ENCODE peak calls at places on chromosomes 4 and X, in ten cellular contexts. One of them, this sample, is unnamed.

GRCh38 chr4:100286601-100287000 is 96.3 kb upstream of the DDIT4L start:
- DNase-seq in sigmoid colon: no peak
- DNase-seq in colonic mucosa: no peak
- DNase-seq in heart right ventricle: no peak
- DNase-seq in endodermal cell: peak; percentile 60
- DNase-seq in heart left ventricle: no peak
- DNase-seq in pancreas: no peak
- DNase-seq in Peyer's patch: no peak
- DNase-seq in neural progenitor cell: peak; percentile 39
- DNase-seq in CD8-positive, alpha-beta T cell: no peak
- DNase-seq in this sample: no peak

GRCh38 chrX:128020701-128021100 is 31.5 kb downstream of the ACTRT1 start:
- DNase-seq in heart right ventricle: no peak
- DNase-seq in endodermal cell: no peak
- DNase-seq in CD8-positive, alpha-beta T cell: no peak
- DNase-seq in neural progenitor cell: no peak
- DNase-seq in sigmoid colon: no peak
- DNase-seq in pancreas: no peak
- DNase-seq in heart left ventricle: no peak
- DNase-seq in colonic mucosa: no peak
- DNase-seq in Peyer's patch: no peak
- DNase-seq in this sample: peak; percentile 79

GRCh38 chr4:105520819-105521790 is 31.3 kb upstream of the ARHGEF38 start:
- DNase-seq in heart left ventricle: no peak
- DNase-seq in neural progenitor cell: peak; percentile 68
- DNase-seq in endodermal cell: peak; percentile 72
- DNase-seq in sigmoid colon: no peak
- DNase-seq in heart right ventricle: no peak
- DNase-seq in pancreas: peak; percentile 23
- DNase-seq in CD8-positive, alpha-beta T cell: no peak
- DNase-seq in colonic mucosa: peak; percentile 60
- DNase-seq in Peyer's patch: peak; percentile 53
- DNase-seq in this sample: peak; percentile 41

GRCh38 chr4:125316391-125316780 is 1.6 kb downstream of the FAT4 start:
- DNase-seq in heart right ventricle: peak; percentile 39
- DNase-seq in pancreas: no peak
- DNase-seq in CD8-positive, alpha-beta T cell: no peak
- DNase-seq in neural progenitor cell: peak; percentile 44
- DNase-seq in endodermal cell: peak; percentile 78
- DNase-seq in sigmoid colon: no peak
- DNase-seq in heart left ventricle: peak; percentile 47
- DNase-seq in colonic mucosa: peak; percentile 26
- DNase-seq in Peyer's patch: peak; percentile 45
- DNase-seq in this sample: peak; percentile 40

GRCh38 chr4:20326977-20327376 is 75.3 kb downstream of the SLIT2 start:
- DNase-seq in heart left ventricle: no peak
- DNase-seq in pancreas: no peak
- DNase-seq in CD8-positive, alpha-beta T cell: no peak
- DNase-seq in endodermal cell: no peak
- DNase-seq in neural progenitor cell: no peak
- DNase-seq in colonic mucosa: no peak
- DNase-seq in heart right ventricle: no peak
- DNase-seq in sigmoid colon: no peak
- DNase-seq in Peyer's patch: no peak
- DNase-seq in this sample: no peak

GRCh38 chr4:175125410-175126068 is 207.4 kb downstream of the ADAM29 start:
- DNase-seq in colonic mucosa: no peak
- DNase-seq in neural progenitor cell: no peak
- DNase-seq in CD8-positive, alpha-beta T cell: no peak
- DNase-seq in pancreas: no peak
- DNase-seq in endodermal cell: no peak
- DNase-seq in sigmoid colon: no peak
- DNase-seq in heart right ventricle: no peak
- DNase-seq in heart left ventricle: no peak
- DNase-seq in Peyer's patch: no peak
- DNase-seq in this sample: no peak

GRCh38 chr4:94934864-94935263 is 177.1 kb downstream of the BMPR1B start:
- DNase-seq in pancreas: no peak
- DNase-seq in neural progenitor cell: no peak
- DNase-seq in Peyer's patch: no peak
- DNase-seq in CD8-positive, alpha-beta T cell: no peak
- DNase-seq in colonic mucosa: no peak
- DNase-seq in endodermal cell: no peak
- DNase-seq in heart left ventricle: no peak
- DNase-seq in heart right ventricle: no peak
- DNase-seq in sigmoid colon: no peak
- DNase-seq in this sample: no peak

GRCh38 chr4:7648813-7649395 is 214.2 kb upstream of the PSAPL1 start:
- DNase-seq in CD8-positive, alpha-beta T cell: no peak
- DNase-seq in colonic mucosa: no peak
- DNase-seq in heart right ventricle: no peak
- DNase-seq in endodermal cell: no peak
- DNase-seq in heart left ventricle: no peak
- DNase-seq in pancreas: no peak
- DNase-seq in neural progenitor cell: no peak
- DNase-seq in sigmoid colon: peak; percentile 59
- DNase-seq in Peyer's patch: no peak
- DNase-seq in this sample: no peak

GRCh38 chr4:113961322-113961698 is 18.1 kb downstream of the ARSJ start:
- DNase-seq in pancreas: no peak
- DNase-seq in endodermal cell: no peak
- DNase-seq in sigmoid colon: no peak
- DNase-seq in CD8-positive, alpha-beta T cell: no peak
- DNase-seq in heart right ventricle: no peak
- DNase-seq in colonic mucosa: no peak
- DNase-seq in heart left ventricle: no peak
- DNase-seq in neural progenitor cell: no peak
- DNase-seq in Peyer's patch: no peak
- DNase-seq in this sample: no peak

GRCh38 chr4:139828966-139829662 is 163.5 kb downstream of the MGST2 start:
- DNase-seq in neural progenitor cell: no peak
- DNase-seq in sigmoid colon: no peak
- DNase-seq in pancreas: no peak
- DNase-seq in Peyer's patch: no peak
- DNase-seq in colonic mucosa: no peak
- DNase-seq in endodermal cell: no peak
- DNase-seq in CD8-positive, alpha-beta T cell: no peak
- DNase-seq in heart right ventricle: no peak
- DNase-seq in heart left ventricle: no peak
- DNase-seq in this sample: no peak

GRCh38 chrX:96407043-96407442 is 277.6 kb upstream of the DIAPH2 start:
- DNase-seq in CD8-positive, alpha-beta T cell: no peak
- DNase-seq in pancreas: no peak
- DNase-seq in endodermal cell: peak; percentile 38
- DNase-seq in sigmoid colon: no peak
- DNase-seq in heart right ventricle: peak; percentile 8
- DNase-seq in heart left ventricle: peak; percentile 21
- DNase-seq in colonic mucosa: peak; percentile 66
- DNase-seq in neural progenitor cell: peak; percentile 4
- DNase-seq in Peyer's patch: peak; percentile 55
- DNase-seq in this sample: no peak

GRCh38 chrX:117998171-117998570 is 118.4 kb downstream of the KLHL13 start:
- DNase-seq in sigmoid colon: no peak
- DNase-seq in pancreas: no peak
- DNase-seq in colonic mucosa: no peak
- DNase-seq in heart right ventricle: no peak
- DNase-seq in CD8-positive, alpha-beta T cell: no peak
- DNase-seq in neural progenitor cell: no peak
- DNase-seq in heart left ventricle: no peak
- DNase-seq in Peyer's patch: no peak
- DNase-seq in endodermal cell: no peak
- DNase-seq in this sample: no peak

GRCh38 chr4:71520850-71521249 is 182.0 kb downstream of the SLC4A4 start:
- DNase-seq in colonic mucosa: no peak
- DNase-seq in heart left ventricle: no peak
- DNase-seq in endodermal cell: no peak
- DNase-seq in pancreas: no peak
- DNase-seq in sigmoid colon: no peak
- DNase-seq in heart right ventricle: no peak
- DNase-seq in neural progenitor cell: no peak
- DNase-seq in Peyer's patch: no peak
- DNase-seq in CD8-positive, alpha-beta T cell: no peak
- DNase-seq in this sample: peak; percentile 63

GRCh38 chrX:45845142-45845541 is 644.5 kb upstream of the DIPK2B start:
- DNase-seq in neural progenitor cell: no peak
- DNase-seq in Peyer's patch: no peak
- DNase-seq in endodermal cell: no peak
- DNase-seq in CD8-positive, alpha-beta T cell: no peak
- DNase-seq in heart right ventricle: no peak
- DNase-seq in pancreas: no peak
- DNase-seq in colonic mucosa: no peak
- DNase-seq in sigmoid colon: no peak
- DNase-seq in heart left ventricle: no peak
- DNase-seq in this sample: no peak

GRCh38 chrX:153922932-153923857 is 2.9 kb downstream of the ARHGAP4 start:
- DNase-seq in heart left ventricle: peak; percentile 86
- DNase-seq in heart right ventricle: peak; percentile 82
- DNase-seq in CD8-positive, alpha-beta T cell: no peak
- DNase-seq in Peyer's patch: peak; percentile 80
- DNase-seq in neural progenitor cell: peak; percentile 41
- DNase-seq in colonic mucosa: peak; percentile 64
- DNase-seq in sigmoid colon: peak; percentile 94
- DNase-seq in endodermal cell: no peak
- DNase-seq in pancreas: peak; percentile 70
- DNase-seq in this sample: no peak
- H3K4me1 ChIP-seq in heart left ventricle: peaks cover 28% of the 10 kb centered on the region
- H3K4me1 ChIP-seq in heart right ventricle: peaks cover 37% of the 10 kb centered on the region
- H3K4me1 ChIP-seq in CD8-positive, alpha-beta T cell: peaks cover 26% of the 10 kb centered on the region
- H3K4me1 ChIP-seq in Peyer's patch: peaks cover 27% of the 10 kb centered on the region
- H3K4me1 ChIP-seq in neural progenitor cell: peaks cover 8% of the 10 kb centered on the region
- H3K4me1 ChIP-seq in colonic mucosa: no peaks in the 10 kb centered on the region
- H3K4me1 ChIP-seq in sigmoid colon: peaks cover 42% of the 10 kb centered on the region
- H3K4me1 ChIP-seq in endodermal cell: no peaks in the 10 kb centered on the region
- H3K4me1 ChIP-seq in pancreas: peaks cover 3% of the 10 kb centered on the region
- H3K4me1 ChIP-seq in this sample: no peaks in the 10 kb centered on the region

DNA sequence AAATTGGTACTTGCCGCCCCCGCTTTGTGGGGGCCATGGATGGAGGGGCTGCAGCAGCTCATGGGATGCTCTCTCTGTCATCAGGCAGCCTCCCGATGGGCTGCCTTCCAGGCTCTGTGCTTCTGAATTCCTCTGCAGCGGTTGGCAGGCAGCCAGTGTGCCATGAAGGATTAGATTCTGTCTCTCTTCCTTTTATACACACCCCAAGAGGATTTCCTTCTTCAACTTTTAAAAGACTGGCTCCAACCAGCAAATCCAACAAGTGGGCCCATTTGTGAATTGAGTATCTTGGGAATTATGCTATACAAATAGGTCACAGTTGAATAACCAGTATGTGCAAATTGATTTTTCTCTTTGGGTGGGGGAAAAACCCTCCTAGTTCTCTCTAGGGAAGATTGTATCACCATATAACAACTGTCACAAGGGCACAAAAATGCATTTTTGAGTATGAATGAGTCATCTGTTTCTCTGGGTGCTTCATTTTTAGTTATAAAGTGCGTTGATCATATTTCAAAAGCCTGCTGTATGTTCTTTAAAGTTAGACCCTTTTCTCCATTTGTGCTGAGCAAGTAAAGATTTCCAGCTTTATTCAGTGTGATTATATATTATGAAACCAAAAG is 96.8 kb upstream of the FAT1 start:
- DNase-seq in pancreas: no peak
- DNase-seq in heart right ventricle: peak; percentile 58
- DNase-seq in endodermal cell: no peak
- DNase-seq in Peyer's patch: no peak
- DNase-seq in CD8-positive, alpha-beta T cell: no peak
- DNase-seq in colonic mucosa: peak; percentile 80
- DNase-seq in sigmoid colon: peak; percentile 73
- DNase-seq in neural progenitor cell: peak; percentile 31
- DNase-seq in heart left ventricle: peak; percentile 61
- DNase-seq in this sample: peak; percentile 28
- H3K27ac ChIP-seq in pancreas: no peak overlapping the region
- H3K27ac ChIP-seq in heart right ventricle: no peak overlapping the region
- H3K27ac ChIP-seq in endodermal cell: no peak overlapping the region
- H3K27ac ChIP-seq in Peyer's patch: peak overlapping the region; percentile 31
- H3K27ac ChIP-seq in CD8-positive, alpha-beta T cell: no peak overlapping the region
- H3K27ac ChIP-seq in colonic mucosa: peak overlapping the region; percentile 44
- H3K27ac ChIP-seq in sigmoid colon: no peak overlapping the region
- H3K27ac ChIP-seq in neural progenitor cell: no peak overlapping the region
- H3K27ac ChIP-seq in heart left ventricle: no peak overlapping the region
- H3K27ac ChIP-seq in this sample: peak overlapping the region; percentile 42

GRCh38 chr4:24794111-24794860 is 1.1 kb upstream of the SOD3 start:
- DNase-seq in heart left ventricle: peak; percentile 44
- DNase-seq in CD8-positive, alpha-beta T cell: no peak
- DNase-seq in pancreas: peak; percentile 12
- DNase-seq in colonic mucosa: no peak
- DNase-seq in endodermal cell: peak; percentile 64
- DNase-seq in neural progenitor cell: no peak
- DNase-seq in sigmoid colon: peak; percentile 77
- DNase-seq in Peyer's patch: no peak
- DNase-seq in heart right ventricle: peak; percentile 28
- DNase-seq in this sample: no peak
- TF ChIP-seq CTCF in heart left ventricle: no peak
- TF ChIP-seq CTCF in CD8-positive, alpha-beta T cell: no peak
- TF ChIP-seq CTCF in pancreas: no peak
- TF ChIP-seq CTCF in colonic mucosa: no peak
- TF ChIP-seq CTCF in endodermal cell: no peak
- TF ChIP-seq CTCF in neural progenitor cell: no peak
- TF ChIP-seq CTCF in sigmoid colon: no peak
- TF ChIP-seq CTCF in Peyer's patch: no peak
- TF ChIP-seq CTCF in heart right ventricle: no peak
- TF ChIP-seq CTCF in this sample: no peak

GRCh38 chr4:1041936-1042330 is 30.5 kb downstream of the FGFRL1 start:
- DNase-seq in heart right ventricle: no peak
- DNase-seq in endodermal cell: no peak
- DNase-seq in colonic mucosa: no peak
- DNase-seq in pancreas: no peak
- DNase-seq in sigmoid colon: no peak
- DNase-seq in neural progenitor cell: no peak
- DNase-seq in Peyer's patch: no peak
- DNase-seq in heart left ventricle: no peak
- DNase-seq in CD8-positive, alpha-beta T cell: no peak
- DNase-seq in this sample: no peak

GRCh38 chr4:1038948-1039492 is 27.6 kb downstream of the FGFRL1 start:
- DNase-seq in endodermal cell: no peak
- DNase-seq in pancreas: no peak
- DNase-seq in Peyer's patch: no peak
- DNase-seq in colonic mucosa: no peak
- DNase-seq in sigmoid colon: no peak
- DNase-seq in CD8-positive, alpha-beta T cell: no peak
- DNase-seq in neural progenitor cell: no peak
- DNase-seq in heart left ventricle: no peak
- DNase-seq in heart right ventricle: no peak
- DNase-seq in this sample: no peak

GRCh38 chr4:1039493-1040343 is 28.3 kb downstream of the FGFRL1 start:
- DNase-seq in heart left ventricle: no peak
- DNase-seq in Peyer's patch: no peak
- DNase-seq in CD8-positive, alpha-beta T cell: no peak
- DNase-seq in pancreas: peak; percentile 64
- DNase-seq in sigmoid colon: peak; percentile 83
- DNase-seq in heart right ventricle: peak; percentile 4
- DNase-seq in colonic mucosa: no peak
- DNase-seq in endodermal cell: peak; percentile 87
- DNase-seq in neural progenitor cell: peak; percentile 62
- DNase-seq in this sample: no peak

GRCh38 chr4:1041147-1041935 is 29.9 kb downstream of the FGFRL1 start:
- DNase-seq in heart right ventricle: peak; percentile 20
- DNase-seq in Peyer's patch: no peak
- DNase-seq in sigmoid colon: no peak
- DNase-seq in endodermal cell: peak; percentile 65
- DNase-seq in CD8-positive, alpha-beta T cell: no peak
- DNase-seq in colonic mucosa: no peak
- DNase-seq in neural progenitor cell: peak; percentile 89
- DNase-seq in pancreas: no peak
- DNase-seq in heart left ventricle: no peak
- DNase-seq in this sample: no peak

GRCh38 chr4:1040344-1041146 is 29.1 kb downstream of the FGFRL1 start:
- DNase-seq in pancreas: no peak
- DNase-seq in heart right ventricle: peak; percentile 7
- DNase-seq in heart left ventricle: no peak
- DNase-seq in endodermal cell: no peak
- DNase-seq in sigmoid colon: no peak
- DNase-seq in CD8-positive, alpha-beta T cell: no peak
- DNase-seq in neural progenitor cell: no peak
- DNase-seq in Peyer's patch: no peak
- DNase-seq in colonic mucosa: no peak
- DNase-seq in this sample: no peak
- H3K4me1 ChIP-seq in pancreas: peaks cover 5% of the 10 kb centered on the region
- H3K4me1 ChIP-seq in heart right ventricle: no peaks in the 10 kb centered on the region
- H3K4me1 ChIP-seq in heart left ventricle: peaks cover 5% of the 10 kb centered on the region
- H3K4me1 ChIP-seq in endodermal cell: no peaks in the 10 kb centered on the region
- H3K4me1 ChIP-seq in sigmoid colon: peaks cover 36% of the 10 kb centered on the region
- H3K4me1 ChIP-seq in CD8-positive, alpha-beta T cell: no peaks in the 10 kb centered on the region
- H3K4me1 ChIP-seq in neural progenitor cell: peaks cover 40% of the 10 kb centered on the region
- H3K4me1 ChIP-seq in Peyer's patch: peaks cover 31% of the 10 kb centered on the region
- H3K4me1 ChIP-seq in colonic mucosa: peaks cover 4% of the 10 kb centered on the region
- H3K4me1 ChIP-seq in this sample: no peaks in the 10 kb centered on the region